ENCODE peak calls at places on chromosomes 13 and 19, in seven cellular contexts. F, D, Z, P, A, X and L are unnamed samples. For H3K4me1, the result is how much of the 10 kb centered on the place peaks cover.

GRCh38 chr19:8145969-8146368 is 3.4 kb downstream of the FBN3 start:
- DNase-seq in F (no peak), D (no peak), Z (peak), P (no peak), A (no peak), X (no peak), L (no peak)

GRCh38 chr13:113122571-113123225 is at the start of gene F10:
- DNase-seq in F (no peak), D (peak), Z (peak), P (peak), A (peak), X (peak), L (no peak)

GRCh38 chr13:32136061-32136460 is 104.5 kb downstream of the FRY start:
- DNase-seq in F (no peak), D (no peak), Z (no peak), P (no peak), A (no peak), X (no peak), L (no peak)

GRCh38 chr13:75479102-75479501 is 2.9 kb downstream of the TBC1D4 start:
- DNase-seq in F (no peak), D (no peak), Z (no peak), P (no peak), A (no peak), X (no peak), L (no peak)

GRCh38 chr19:4474504-4475136 is 2.5 kb downstream of the HDGFL2 start:
- DNase-seq in F (no peak), D (no peak), Z (peak), P (peak), A (peak), X (no peak), L (peak)

GRCh38 chr13:59261928-59262488 is 901.7 kb downstream of the DIAPH3 start:
- DNase-seq in F (no peak), D (no peak), Z (no peak), P (no peak), A (peak), X (peak), L (no peak)

GRCh38 chr19:30224689-30225606 is 147.2 kb upstream of the ZNF536 start:
- DNase-seq in F (no peak), D (no peak), Z (no peak), P (peak), A (no peak), X (no peak), L (no peak)

GRCh38 chr13:75792526-75793187 is 156.5 kb downstream of the LMO7 start:
- DNase-seq in F (no peak), D (no peak), Z (no peak), P (no peak), A (no peak), X (peak), L (no peak)

GRCh38 chr19:5354403-5354802 is 13.8 kb upstream of the PTPRS start:
- DNase-seq in F (no peak), D (no peak), Z (peak), P (peak), A (peak), X (peak), L (no peak)

GRCh38 chr13:92158335-92158734 is 759.9 kb downstream of the GPC5 start:
- DNase-seq in F (no peak), D (no peak), Z (no peak), P (no peak), A (no peak), X (no peak), L (no peak)

GRCh38 chr19:31220540-31220939 is 128.7 kb downstream of the TSHZ3 start:
- DNase-seq in F (no peak), D (no peak), Z (peak), P (no peak), A (no peak), X (no peak), L (peak)

GRCh38 chr13:93262729-93263128 is 36.1 kb downstream of the GPC6 start:
- DNase-seq in F (no peak), D (no peak), Z (no peak), P (no peak), A (no peak), X (no peak), L (no peak)

GRCh38 chr19:18519962-18520847 is 1.7 kb downstream of the ELL start:
- DNase-seq in F (no peak), D (peak), Z (no peak), P (peak), A (peak), X (peak), L (peak)

GRCh38 chr19:46367434-46367833 is 20.5 kb downstream of the PPP5C start:
- DNase-seq in F (no peak), D (no peak), Z (no peak), P (no peak), A (no peak), X (no peak), L (no peak)

GRCh38 chr13:35736876-35737275 is 260.4 kb upstream of the MAB21L1 start:
- DNase-seq in F (no peak), D (no peak), Z (no peak), P (no peak), A (no peak), X (no peak), L (no peak)

GRCh38 chr19:1045247-1045603 is 5.3 kb downstream of the ABCA7 start:
- DNase-seq in F (no peak), D (peak), Z (peak), P (peak), A (peak), X (peak), L (no peak)

GRCh38 chr19:17686592-17687042 is 1.5 kb downstream of the UNC13A start:
- DNase-seq in F (no peak), D (peak), Z (peak), P (peak), A (peak), X (no peak), L (no peak)

GRCh38 chr13:59533561-59534337 is 630.0 kb downstream of the DIAPH3 start:
- DNase-seq in F (no peak), D (no peak), Z (no peak), P (no peak), A (no peak), X (peak), L (no peak)

GRCh38 chr19:41563847-41564514 is 12.0 kb upstream of the CEACAM21 start:
- DNase-seq in F (no peak), D (no peak), Z (no peak), P (no peak), A (no peak), X (no peak), L (no peak)

GRCh38 chr13:107712145-107712544 is 503.2 kb downstream of the LIG4 start:
- DNase-seq in F (no peak), D (no peak), Z (no peak), P (no peak), A (no peak), X (no peak), L (no peak)

GRCh38 chr13:114127473-114128347 is 4.7 kb downstream of the RASA3 start:
- DNase-seq in F (no peak), D (no peak), Z (no peak), P (no peak), A (no peak), X (no peak), L (no peak)
- H3K4me1 ChIP-seq in F (under half), D (under half), Z (half or more), P (under half), A (under half), X (under half), L (under half)

GRCh38 chr19:10238172-10238783 is 7.1 kb upstream of the S1PR2 start:
- DNase-seq in F (no peak), D (no peak), Z (no peak), P (no peak), A (no peak), X (peak), L (no peak)
- TF ChIP-seq YY1 in F (peak), D (no peak), Z (no peak), P (no peak), A (no peak), X (no peak), L (no peak)

DNA sequence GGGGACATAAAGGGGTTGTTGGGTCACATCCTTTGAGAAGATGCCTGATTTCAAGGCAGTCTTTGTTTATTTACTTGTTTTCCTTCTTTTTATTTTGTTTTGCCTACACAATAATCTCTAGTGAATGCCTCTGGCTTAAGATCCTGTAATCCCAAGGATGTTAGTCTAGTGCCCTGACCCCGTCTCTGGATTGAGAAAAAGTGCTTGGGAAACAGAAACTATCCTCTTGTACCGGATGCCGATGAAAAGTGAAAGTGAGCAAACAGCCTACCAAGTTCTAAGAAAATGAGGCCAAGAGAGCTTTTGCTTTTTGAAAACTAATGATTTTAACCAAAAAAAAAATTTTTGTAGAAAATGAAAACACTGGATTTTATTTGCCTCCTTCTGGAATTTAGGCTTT is 42.1 kb upstream of the C1QTNF9 start:
- DNase-seq in F (peak), D (no peak), Z (no peak), P (no peak), A (no peak), X (no peak), L (no peak)
- H3K4me3 ChIP-seq in F (peak), D (no peak), Z (no peak), P (no peak), A (no peak), X (no peak), L (no peak)

DNA sequence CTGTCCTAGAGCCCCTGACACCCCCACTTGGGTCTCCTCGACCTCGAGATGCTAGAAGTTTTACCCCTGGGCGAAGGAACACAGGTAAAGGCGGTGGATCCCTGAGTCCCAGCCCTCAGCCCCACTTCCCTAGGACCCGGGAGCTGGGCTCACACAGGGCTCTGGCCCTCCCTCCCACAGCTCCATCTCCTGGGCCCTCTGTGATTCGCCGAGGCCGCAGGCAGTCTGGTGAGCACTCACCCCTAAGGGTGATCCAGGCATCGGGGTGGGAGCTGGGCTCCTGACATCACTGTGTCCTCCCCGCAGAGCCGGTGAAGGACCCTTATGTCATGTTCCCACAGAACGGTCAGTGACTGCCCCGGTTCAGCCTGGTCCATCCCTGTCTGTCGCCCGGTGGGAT is 8.3 kb downstream of the PLEKHG2 start:
- DNase-seq in F (no peak), D (no peak), Z (no peak), P (no peak), A (no peak), X (no peak), L (no peak)
- H3K4me1 ChIP-seq in F (under half), D (under half), Z (under half), P (under half), A (under half), X (under half), L (under half)

GRCh38 chr19:33811246-33811645 is 14.6 kb downstream of the KCTD15 start:
- DNase-seq in F (no peak), D (no peak), Z (no peak), P (peak), A (no peak), X (no peak), L (no peak)
- TF ChIP-seq YY1 in F (no peak), D (no peak), Z (no peak), P (no peak), A (no peak), X (no peak), L (no peak)

GRCh38 chr13:49567501-49567900 is 17.9 kb downstream of the RCBTB1 start:
- DNase-seq in F (no peak), D (no peak), Z (no peak), P (no peak), A (no peak), X (no peak), L (no peak)

GRCh38 chr13:49571299-49572240 is 13.8 kb downstream of the RCBTB1 start:
- DNase-seq in F (peak), D (no peak), Z (no peak), P (no peak), A (no peak), X (no peak), L (no peak)

GRCh38 chr13:49569993-49570689 is 15.2 kb downstream of the RCBTB1 start:
- DNase-seq in F (no peak), D (no peak), Z (no peak), P (peak), A (no peak), X (no peak), L (no peak)
- H3K4me3 ChIP-seq in F (no peak), D (no peak), Z (no peak), P (no peak), A (no peak), X (no peak), L (no peak)

GRCh38 chr19:6743071-6743470 is 3.6 kb downstream of the TRIP10 start:
- DNase-seq in F (no peak), D (no peak), Z (no peak), P (no peak), A (no peak), X (no peak), L (no peak)

GRCh38 chr19:6744381-6745288 is 5.2 kb downstream of the TRIP10 start:
- DNase-seq in F (no peak), D (no peak), Z (no peak), P (no peak), A (no peak), X (no peak), L (no peak)

GRCh38 chr19:6745965-6746364 is 6.5 kb downstream of the TRIP10 start:
- DNase-seq in F (no peak), D (no peak), Z (no peak), P (no peak), A (no peak), X (no peak), L (no peak)

GRCh38 chr19:6740589-6741348 is 1.3 kb downstream of the TRIP10 start:
- DNase-seq in F (no peak), D (no peak), Z (peak), P (peak), A (no peak), X (no peak), L (no peak)

DNA sequence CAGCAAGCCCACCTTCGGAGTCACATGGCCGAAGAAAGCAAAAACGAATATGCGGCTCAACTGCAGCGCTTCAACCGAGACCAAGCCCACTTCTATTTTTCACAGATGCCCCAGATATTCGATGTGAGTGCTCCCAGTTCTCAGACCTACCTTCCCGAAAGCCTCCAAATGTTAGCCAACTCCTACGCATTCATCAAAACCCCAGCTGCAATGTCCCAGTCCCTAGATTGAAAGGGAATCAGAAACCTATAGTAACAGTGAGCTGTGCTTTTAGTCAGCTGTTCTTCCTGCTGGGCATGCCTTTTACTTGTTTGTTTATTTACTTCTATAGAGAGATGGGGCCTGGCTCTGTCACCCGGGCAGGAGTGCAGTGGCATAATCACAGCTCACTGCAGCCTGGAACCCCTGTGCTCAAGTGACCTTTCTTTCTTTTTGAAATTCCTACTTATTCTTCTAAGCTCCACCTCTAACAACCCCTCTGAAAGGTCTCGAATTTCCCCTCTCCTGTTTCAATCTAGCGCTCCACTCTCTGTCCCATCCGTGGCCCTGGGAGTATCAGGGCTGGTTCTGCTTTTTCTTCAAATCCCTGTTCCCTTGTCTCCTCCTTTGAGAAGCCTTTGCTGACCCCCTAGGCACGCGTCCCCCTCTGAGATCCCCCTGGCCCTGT is 4.4 kb downstream of the TRIP10 start:
- DNase-seq in F (no peak), D (no peak), Z (no peak), P (no peak), A (no peak), X (no peak), L (no peak)
- H3K4me1 ChIP-seq in F (under half), D (under half), Z (under half), P (under half), A (under half), X (half or more), L (under half)

GRCh38 chr19:32875428-32875827 is 5.9 kb upstream of the SLC7A9 start:
- DNase-seq in F (no peak), D (no peak), Z (no peak), P (no peak), A (peak), X (no peak), L (no peak)
- TF ChIP-seq YY1 in F (no peak), D (no peak), Z (no peak), P (no peak), A (no peak), X (no peak), L (no peak)

GRCh38 chr19:48516536-48516935 is 4.9 kb upstream of the LMTK3 start:
- DNase-seq in F (no peak), D (no peak), Z (no peak), P (no peak), A (no peak), X (no peak), L (no peak)

GRCh38 chr19:48512504-48513288 is 1.1 kb upstream of the LMTK3 start:
- DNase-seq in F (no peak), D (no peak), Z (no peak), P (no peak), A (no peak), X (no peak), L (no peak)

GRCh38 chr19:48511800-48512503 is at the start of gene LMTK3:
- DNase-seq in F (no peak), D (no peak), Z (peak), P (peak), A (peak), X (no peak), L (no peak)

GRCh38 chr19:48513289-48514122 is 1.9 kb upstream of the LMTK3 start:
- DNase-seq in F (no peak), D (peak), Z (peak), P (peak), A (peak), X (peak), L (no peak)

DNA sequence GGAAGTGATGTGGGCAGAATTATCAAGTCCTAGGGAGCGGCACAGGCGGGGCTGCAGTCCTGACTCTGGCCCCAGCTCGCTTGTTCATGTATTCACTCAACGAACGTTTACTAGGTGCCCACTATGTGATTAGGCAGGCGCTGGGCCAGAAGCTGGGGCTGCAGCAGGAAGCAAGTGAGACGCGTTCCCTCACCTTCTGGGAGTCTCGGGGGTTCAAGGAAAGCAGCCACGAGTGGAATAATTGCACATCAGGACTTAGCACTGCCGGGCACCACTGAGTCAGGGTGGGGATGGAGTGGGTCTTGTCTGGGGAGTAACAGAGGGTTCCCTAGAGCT is 2.5 kb upstream of the LMTK3 start:
- DNase-seq in F (no peak), D (no peak), Z (no peak), P (no peak), A (no peak), X (no peak), L (no peak)
- H3K4me3 ChIP-seq in F (peak), D (no peak), Z (peak), P (peak), A (peak), X (peak), L (peak)

GRCh38 chr19:35267818-35268545 is 780 bp upstream of the USF2 start:
- DNase-seq in F (no peak), D (peak), Z (peak), P (peak), A (peak), X (no peak), L (no peak)
- H3K4me1 ChIP-seq in F (under half), D (under half), Z (under half), P (under half), A (under half), X (under half), L (under half)